ENCODE peak calls at places on chromosomes 4 and X, in six cellular contexts. One of them, this sample, is unnamed.

GRCh38 chrX:77899081-77899828 is at the start of gene COX7B:
- DNase-seq in bronchial epithelial cell: peak
- DNase-seq in adipocyte: peak
- DNase-seq in Caco-2: peak
- DNase-seq in aorta: no peak
- DNase-seq in AG04450: peak
- DNase-seq in this sample: peak

GRCh38 chr4:40209401-40209800 is 12.6 kb downstream of the RHOH start:
- DNase-seq in bronchial epithelial cell: no peak
- DNase-seq in adipocyte: no peak
- DNase-seq in Caco-2: no peak
- DNase-seq in aorta: no peak
- DNase-seq in AG04450: no peak
- DNase-seq in this sample: no peak

GRCh38 chr4:118994030-118994429 is 105.4 kb downstream of the SYNPO2 start:
- DNase-seq in bronchial epithelial cell: no peak
- DNase-seq in adipocyte: no peak
- DNase-seq in Caco-2: no peak
- DNase-seq in aorta: no peak
- DNase-seq in AG04450: peak
- DNase-seq in this sample: no peak

GRCh38 chr4:169464080-169464479 is 148.3 kb downstream of the NEK1 start:
- DNase-seq in bronchial epithelial cell: no peak
- DNase-seq in adipocyte: no peak
- DNase-seq in Caco-2: no peak
- DNase-seq in aorta: no peak
- DNase-seq in AG04450: no peak
- DNase-seq in this sample: no peak

GRCh38 chr4:8162625-8163024 is 4.0 kb upstream of the ABLIM2 start:
- DNase-seq in bronchial epithelial cell: peak
- DNase-seq in adipocyte: no peak
- DNase-seq in Caco-2: no peak
- DNase-seq in aorta: no peak
- DNase-seq in AG04450: no peak
- DNase-seq in this sample: peak

GRCh38 chr4:123535037-123535748 is 138.6 kb downstream of the SPRY1 start:
- DNase-seq in bronchial epithelial cell: no peak
- DNase-seq in adipocyte: no peak
- DNase-seq in Caco-2: no peak
- DNase-seq in aorta: no peak
- DNase-seq in AG04450: no peak
- DNase-seq in this sample: no peak

GRCh38 chrX:105564536-105564935 is 257.8 kb upstream of the NRK start:
- DNase-seq in bronchial epithelial cell: peak
- DNase-seq in adipocyte: peak
- DNase-seq in Caco-2: no peak
- DNase-seq in aorta: no peak
- DNase-seq in AG04450: peak
- DNase-seq in this sample: no peak

GRCh38 chr4:185712350-185713024 is 99.5 kb downstream of the SORBS2 start:
- DNase-seq in bronchial epithelial cell: no peak
- DNase-seq in adipocyte: no peak
- DNase-seq in Caco-2: peak
- DNase-seq in aorta: no peak
- DNase-seq in AG04450: no peak
- DNase-seq in this sample: no peak

GRCh38 chr4:76562161-76562560 is 127.1 kb downstream of the SHROOM3 start:
- DNase-seq in bronchial epithelial cell: peak
- DNase-seq in adipocyte: peak
- DNase-seq in Caco-2: no peak
- DNase-seq in aorta: no peak
- DNase-seq in AG04450: peak
- DNase-seq in this sample: no peak

GRCh38 chr4:124711469-124712416 is 789 bp downstream of the ANKRD50 start:
- DNase-seq in bronchial epithelial cell: peak
- DNase-seq in adipocyte: peak
- DNase-seq in Caco-2: peak
- DNase-seq in aorta: peak
- DNase-seq in AG04450: peak
- DNase-seq in this sample: peak

GRCh38 chr4:113026556-113026955 is 22.9 kb upstream of the ANK2 start:
- DNase-seq in bronchial epithelial cell: peak
- DNase-seq in adipocyte: peak
- DNase-seq in Caco-2: no peak
- DNase-seq in aorta: no peak
- DNase-seq in AG04450: no peak
- DNase-seq in this sample: no peak

GRCh38 chr4:100984901-100985300 is 362.4 kb downstream of the PPP3CA start:
- DNase-seq in bronchial epithelial cell: peak
- DNase-seq in adipocyte: peak
- DNase-seq in Caco-2: no peak
- DNase-seq in aorta: no peak
- DNase-seq in AG04450: peak
- DNase-seq in this sample: peak

GRCh38 chr4:88219099-88219498 is 60.7 kb upstream of the ABCG2 start:
- DNase-seq in bronchial epithelial cell: peak
- DNase-seq in adipocyte: peak
- DNase-seq in Caco-2: no peak
- DNase-seq in aorta: no peak
- DNase-seq in AG04450: peak
- DNase-seq in this sample: peak

GRCh38 chr4:159283697-159284492 is 181.0 kb downstream of the RAPGEF2 start:
- DNase-seq in bronchial epithelial cell: peak
- DNase-seq in adipocyte: no peak
- DNase-seq in Caco-2: no peak
- DNase-seq in aorta: no peak
- DNase-seq in AG04450: peak
- DNase-seq in this sample: no peak

GRCh38 chr4:53192017-53192416 is 173.8 kb downstream of the SCFD2 start:
- DNase-seq in bronchial epithelial cell: no peak
- DNase-seq in adipocyte: no peak
- DNase-seq in Caco-2: no peak
- DNase-seq in aorta: no peak
- DNase-seq in AG04450: no peak
- DNase-seq in this sample: no peak

GRCh38 chr4:146520894-146521542 is 722 bp downstream of the SLC10A7 start:
- DNase-seq in bronchial epithelial cell: peak
- DNase-seq in adipocyte: peak
- DNase-seq in Caco-2: no peak
- DNase-seq in aorta: no peak
- DNase-seq in AG04450: no peak
- DNase-seq in this sample: peak

GRCh38 chr4:53189011-53189410 is 176.8 kb downstream of the SCFD2 start:
- DNase-seq in bronchial epithelial cell: peak
- DNase-seq in adipocyte: peak
- DNase-seq in Caco-2: no peak
- DNase-seq in aorta: no peak
- DNase-seq in AG04450: peak
- DNase-seq in this sample: no peak

GRCh38 chr4:128776794-128777216 is 32.7 kb upstream of the JADE1 start:
- DNase-seq in bronchial epithelial cell: peak
- DNase-seq in adipocyte: peak
- DNase-seq in Caco-2: peak
- DNase-seq in aorta: peak
- DNase-seq in AG04450: peak
- DNase-seq in this sample: peak

GRCh38 chrX:45557390-45557789 is 356.7 kb upstream of the DIPK2B start:
- DNase-seq in bronchial epithelial cell: peak
- DNase-seq in adipocyte: peak
- DNase-seq in Caco-2: no peak
- DNase-seq in aorta: no peak
- DNase-seq in AG04450: no peak
- DNase-seq in this sample: no peak

GRCh38 chr4:83724488-83725060 is 188.7 kb downstream of the GPAT3 start:
- DNase-seq in bronchial epithelial cell: no peak
- DNase-seq in adipocyte: no peak
- DNase-seq in Caco-2: no peak
- DNase-seq in aorta: no peak
- DNase-seq in AG04450: no peak
- DNase-seq in this sample: peak
- H3K4me3 ChIP-seq in bronchial epithelial cell: no peak
- H3K4me3 ChIP-seq in adipocyte: no peak
- H3K4me3 ChIP-seq in Caco-2: no peak
- H3K4me3 ChIP-seq in aorta: no peak
- H3K4me3 ChIP-seq in AG04450: no peak
- H3K4me3 ChIP-seq in this sample: no peak

DNA sequence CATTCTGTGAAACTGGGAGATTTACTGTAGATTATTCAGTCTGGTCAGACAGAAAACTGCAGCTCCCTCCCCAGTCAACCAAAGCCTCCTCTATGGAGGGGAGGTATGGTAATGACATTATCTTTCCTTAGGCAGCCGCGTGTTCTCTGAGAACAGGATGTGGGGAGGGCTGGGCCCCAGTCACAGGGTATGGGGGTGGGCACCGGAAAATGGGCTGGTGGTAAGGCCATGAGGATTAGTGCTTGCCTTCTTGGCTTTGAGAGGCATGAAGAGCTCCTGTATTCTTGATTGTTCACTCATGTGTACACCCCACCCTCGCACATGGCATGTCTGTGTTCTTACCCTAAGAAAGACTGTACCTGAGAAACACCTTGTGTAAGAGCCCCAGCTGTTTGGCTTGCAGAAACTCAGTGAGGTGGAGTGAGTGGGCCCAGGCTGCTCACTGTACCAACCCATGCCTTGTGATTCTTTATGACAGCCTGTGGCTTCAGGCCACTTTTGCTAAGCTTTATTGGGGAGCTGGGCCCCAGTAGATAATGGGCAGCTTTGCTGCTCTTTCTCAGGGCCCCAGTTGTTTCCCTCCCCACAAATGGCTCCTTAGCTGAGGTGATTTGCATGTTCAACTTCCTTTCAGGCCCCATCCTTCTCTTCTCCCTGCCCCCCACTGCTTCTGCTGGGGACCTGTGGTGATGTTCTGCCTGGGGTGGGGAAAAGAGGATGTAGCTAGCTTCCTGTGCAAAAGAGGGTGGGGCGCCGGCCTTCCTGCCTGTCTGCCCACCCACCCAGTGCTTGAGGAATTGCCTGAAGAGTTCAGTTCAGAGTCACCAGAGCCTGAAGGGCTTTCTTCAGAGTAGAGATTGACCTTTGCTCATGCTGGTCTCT is 30.7 kb downstream of the MSN start:
- DNase-seq in bronchial epithelial cell: no peak
- DNase-seq in adipocyte: no peak
- DNase-seq in Caco-2: no peak
- DNase-seq in aorta: no peak
- DNase-seq in AG04450: no peak
- DNase-seq in this sample: no peak
- H3K4me3 ChIP-seq in bronchial epithelial cell: no peak
- H3K4me3 ChIP-seq in adipocyte: no peak
- H3K4me3 ChIP-seq in Caco-2: no peak
- H3K4me3 ChIP-seq in aorta: no peak
- H3K4me3 ChIP-seq in AG04450: no peak
- H3K4me3 ChIP-seq in this sample: no peak

DNA sequence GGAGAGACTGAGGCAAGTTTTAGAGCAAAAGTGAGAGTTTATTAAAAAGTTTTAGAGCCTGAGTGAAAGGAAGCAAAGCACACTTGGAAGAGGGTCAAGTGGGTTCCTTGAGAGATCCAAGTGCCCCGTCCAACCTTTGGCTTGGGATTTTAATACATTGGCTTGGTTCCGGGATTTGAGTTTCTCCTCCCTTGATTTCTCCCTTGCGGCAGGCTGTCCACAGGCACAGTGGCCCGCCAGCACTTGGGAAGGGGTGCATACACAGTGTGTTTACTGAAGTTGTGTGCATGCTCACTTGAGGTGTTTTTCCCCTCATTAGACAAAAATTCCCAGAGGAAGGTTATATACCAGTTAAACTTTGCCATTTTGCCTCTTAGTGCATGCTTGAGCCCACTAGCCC is 333.5 kb downstream of the PCDH18 start:
- DNase-seq in bronchial epithelial cell: no peak
- DNase-seq in adipocyte: no peak
- DNase-seq in Caco-2: no peak
- DNase-seq in aorta: no peak
- DNase-seq in AG04450: no peak
- DNase-seq in this sample: no peak
- H3K4me3 ChIP-seq in bronchial epithelial cell: no peak
- H3K4me3 ChIP-seq in adipocyte: peak
- H3K4me3 ChIP-seq in Caco-2: no peak
- H3K4me3 ChIP-seq in aorta: no peak
- H3K4me3 ChIP-seq in AG04450: no peak
- H3K4me3 ChIP-seq in this sample: no peak

GRCh38 chr4:4841156-4841555 is 18.3 kb upstream of the MSX1 start:
- DNase-seq in bronchial epithelial cell: no peak
- DNase-seq in adipocyte: no peak
- DNase-seq in Caco-2: no peak
- DNase-seq in aorta: no peak
- DNase-seq in AG04450: no peak
- DNase-seq in this sample: no peak

GRCh38 chr4:4840351-4840750 is 19.1 kb upstream of the MSX1 start:
- DNase-seq in bronchial epithelial cell: no peak
- DNase-seq in adipocyte: no peak
- DNase-seq in Caco-2: no peak
- DNase-seq in aorta: no peak
- DNase-seq in AG04450: no peak
- DNase-seq in this sample: no peak

GRCh38 chr4:4843651-4844291 is 15.7 kb upstream of the MSX1 start:
- DNase-seq in bronchial epithelial cell: no peak
- DNase-seq in adipocyte: no peak
- DNase-seq in Caco-2: no peak
- DNase-seq in aorta: no peak
- DNase-seq in AG04450: no peak
- DNase-seq in this sample: peak

GRCh38 chr4:4845027-4845426 is 14.4 kb upstream of the MSX1 start:
- DNase-seq in bronchial epithelial cell: no peak
- DNase-seq in adipocyte: no peak
- DNase-seq in Caco-2: no peak
- DNase-seq in aorta: no peak
- DNase-seq in AG04450: no peak
- DNase-seq in this sample: no peak

DNA sequence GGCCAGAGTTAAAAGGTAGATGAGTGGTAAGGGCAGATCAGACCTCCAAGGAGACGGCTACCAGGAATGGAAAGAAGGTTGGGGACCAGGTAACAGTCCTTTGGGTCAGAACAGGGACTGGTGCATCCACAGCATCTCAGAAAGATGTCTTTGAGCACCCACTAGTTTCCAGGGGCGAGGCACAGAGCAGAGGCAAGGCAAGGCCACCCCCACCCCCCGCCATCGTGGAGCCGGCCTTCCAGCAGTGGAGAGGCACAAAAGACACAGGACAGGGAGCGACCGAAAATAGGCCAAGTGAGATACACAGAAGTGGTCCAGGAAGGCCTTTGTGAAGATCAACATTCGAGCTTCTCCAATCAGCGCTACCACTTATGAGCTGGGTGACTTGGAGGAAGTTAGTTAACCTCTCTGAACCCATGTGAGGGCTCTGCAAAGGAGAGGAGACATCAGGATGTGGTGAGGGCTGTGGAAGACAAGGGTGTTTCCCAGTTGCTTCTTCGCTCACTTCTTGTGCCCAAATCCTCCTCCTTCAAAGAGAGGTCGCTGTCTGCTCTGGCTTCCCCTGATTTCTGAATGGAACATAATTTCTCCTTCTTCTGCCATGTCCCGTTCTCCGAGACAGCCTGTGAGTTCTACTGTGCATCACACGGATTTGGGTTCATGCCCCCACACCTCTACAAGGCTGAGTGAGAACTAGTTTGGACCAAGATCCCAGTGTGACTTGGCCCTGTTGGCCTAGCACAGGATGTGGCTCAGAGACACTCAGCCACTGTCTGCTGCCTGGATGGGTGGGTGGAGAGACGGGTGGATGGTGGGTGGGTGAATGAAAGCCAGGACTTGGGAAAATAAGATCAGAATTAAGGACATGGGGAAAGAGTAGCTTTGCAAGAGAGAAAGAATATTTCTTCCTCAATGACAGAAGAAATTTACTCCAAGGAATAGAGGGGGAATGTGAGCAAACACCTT is 16.7 kb upstream of the MSX1 start:
- DNase-seq in bronchial epithelial cell: no peak
- DNase-seq in adipocyte: no peak
- DNase-seq in Caco-2: no peak
- DNase-seq in aorta: no peak
- DNase-seq in AG04450: no peak
- DNase-seq in this sample: peak
- H3K4me3 ChIP-seq in bronchial epithelial cell: no peak
- H3K4me3 ChIP-seq in adipocyte: no peak
- H3K4me3 ChIP-seq in Caco-2: no peak
- H3K4me3 ChIP-seq in aorta: no peak
- H3K4me3 ChIP-seq in AG04450: no peak
- H3K4me3 ChIP-seq in this sample: no peak